ENCODE peak calls at places on chromosomes 5 and 9, in eight cellular contexts. G is LoVo, K is mammary epithelial cell, D is NCI-H774, I is aorta, O is WTC11, W is NCI-H2171 treated with DMSO at 0.1 percent for 48 hours, A is HEK293T. P is an unnamed sample.

GRCh38 chr9:72538926-72539702 is 17.7 kb downstream of the TMC1 start:
- DNase-seq in D (no peak), W (no peak), I (no peak), A (no peak), O (no peak), G (no peak), K (peak), P (no peak)

GRCh38 chr5:42745426-42745825 is 11.2 kb upstream of the CCDC152 start:
- DNase-seq in A (peak), D (no peak), W (no peak), O (peak), I (no peak), K (no peak), G (no peak), P (peak)

GRCh38 chr9:130029591-130029990 is 13.4 kb downstream of the FNBP1 start:
- DNase-seq in D (no peak), O (no peak), A (no peak), W (no peak), K (no peak), G (no peak), I (no peak), P (no peak)

GRCh38 chr5:127042593-127042992 is 12.2 kb upstream of the MARCHF3 start:
- DNase-seq in G (no peak), I (no peak), A (no peak), K (no peak), O (no peak), D (no peak), W (no peak), P (no peak)

GRCh38 chr5:167732499-167732898 is 558.9 kb upstream of the WWC1 start:
- DNase-seq in O (no peak), G (no peak), D (no peak), A (no peak), I (no peak), W (peak), K (no peak), P (no peak)

GRCh38 chr9:134618163-134618822 is 23.3 kb upstream of the COL5A1 start:
- DNase-seq in O (peak), G (no peak), K (no peak), I (peak), D (no peak), W (no peak), A (no peak), P (no peak)

GRCh38 chr9:33458444-33458843 is 11.1 kb upstream of the AQP3 start:
- DNase-seq in D (no peak), W (no peak), I (no peak), O (no peak), K (peak), A (no peak), G (peak), P (no peak)

GRCh38 chr5:159836691-159837090 is 79.6 kb upstream of the ADRA1B start:
- DNase-seq in O (no peak), W (no peak), A (no peak), K (no peak), I (no peak), D (no peak), G (no peak), P (no peak)

GRCh38 chr5:135576075-135576599 is 2.7 kb downstream of the CXCL14 start:
- DNase-seq in K (no peak), D (no peak), A (no peak), G (no peak), W (no peak), O (no peak), I (no peak), P (peak)

GRCh38 chr5:53360811-53361210 is 119.6 kb upstream of the FST start:
- DNase-seq in A (no peak), O (no peak), K (peak), I (no peak), W (no peak), D (no peak), G (no peak), P (no peak)

GRCh38 chr5:145946112-145946861 is 9.9 kb downstream of the SH3RF2 start:
- DNase-seq in A (no peak), G (peak), D (no peak), K (peak), I (no peak), W (no peak), O (no peak), P (no peak)

GRCh38 chr5:94908889-94909480 is 290.5 kb downstream of the SLF1 start:
- DNase-seq in O (no peak), G (peak), A (peak), I (no peak), K (peak), W (no peak), D (peak), P (peak)